ENCODE peak calls at places on chromosomes 5 and 9, in four cellular contexts. V, U, G and I are unnamed samples.

GRCh38 chr5:84290673-84291072 is 94.0 kb downstream of the EDIL3 start:
- DNase-seq in V (no peak), U (no peak), G (no peak), I (no peak)

GRCh38 chr9:4397917-4398316 is 92.4 kb upstream of the SLC1A1 start:
- DNase-seq in V (no peak), G (no peak), U (no peak), I (no peak)

GRCh38 chr5:58056546-58056945 is 403.3 kb downstream of the PLK2 start:
- DNase-seq in U (no peak), V (no peak), G (no peak), I (no peak)

GRCh38 chr9:132150256-132150655 is 11.6 kb upstream of the NTNG2 start:
- DNase-seq in G (no peak), U (no peak), V (no peak), I (no peak)

GRCh38 chr9:91572811-91573210 is 149.2 kb upstream of the NFIL3 start:
- DNase-seq in U (no peak), V (no peak), G (no peak), I (no peak)

GRCh38 chr5:143886621-143887301 is 74.8 kb downstream of the HMHB1 start:
- DNase-seq in U (no peak), G (no peak), V (no peak), I (no peak)

GRCh38 chr5:139636975-139637408 is 11.2 kb upstream of the CXXC5 start:
- DNase-seq in U (no peak), V (no peak), G (no peak), I (no peak)

GRCh38 chr9:126703330-126704156 is 89.8 kb downstream of the LMX1B start:
- DNase-seq in U (no peak), G (no peak), V (no peak), I (no peak)

GRCh38 chr5:52727568-52727967 is 60.1 kb upstream of the ITGA1 start:
- DNase-seq in U (no peak), V (no peak), G (peak; percentile 35), I (no peak)

GRCh38 chr5:55134053-55134722 is 25.8 kb upstream of the GPX8 start:
- DNase-seq in V (peak; percentile 44), G (no peak), U (no peak), I (no peak)

GRCh38 chr9:20462410-20462809 is 159.9 kb downstream of the MLLT3 start:
- DNase-seq in U (no peak), G (no peak), V (no peak), I (no peak)

GRCh38 chr5:34722183-34722582 is 66.1 kb downstream of the RAI14 start:
- DNase-seq in U (no peak), V (no peak), G (no peak), I (no peak)

GRCh38 chr5:138968601-138969000 is 93.5 kb upstream of the LRRTM2 start:
- DNase-seq in U (no peak), V (no peak), G (no peak), I (no peak)

GRCh38 chr5:61002616-61003015 is 57.6 kb downstream of the NDUFAF2 start:
- DNase-seq in V (no peak), U (no peak), G (peak; percentile 49), I (no peak)

GRCh38 chr9:128706671-128707381 is 4.5 kb downstream of the PKN3 start:
- DNase-seq in G (no peak), U (no peak), V (no peak), I (no peak)

GRCh38 chr5:132056610-132057497 is 3.6 kb upstream of the IL3 start:
- DNase-seq in V (no peak), G (no peak), U (no peak), I (no peak)

GRCh38 chr5:39400711-39401385 is 23.9 kb downstream of the DAB2 start:
- DNase-seq in G (no peak), U (no peak), V (no peak), I (no peak)

GRCh38 chr9:98142925-98143481 is 24.0 kb upstream of the TRIM14 start:
- DNase-seq in G (peak; percentile 26), V (no peak), U (no peak), I (no peak)

GRCh38 chr9:621199-621860 is 220.2 kb upstream of the DMRT1 start:
- DNase-seq in U (no peak), V (no peak), G (no peak), I (no peak)

GRCh38 chr9:110571801-110572490 is 7.6 kb downstream of the SVEP1 start:
- DNase-seq in U (no peak), V (no peak), G (no peak), I (no peak)

GRCh38 chr5:131521252-131521651 is 113.8 kb downstream of the RAPGEF6 start:
- DNase-seq in U (no peak), V (no peak), G (no peak), I (no peak)

GRCh38 chr9:116112236-116112635 is 41.4 kb upstream of the PAPPA start:
- DNase-seq in G (no peak), U (no peak), V (no peak), I (no peak)

GRCh38 chr5:89106479-89106878 is 223.5 kb upstream of the MEF2C start:
- DNase-seq in U (no peak), G (no peak), V (no peak), I (no peak)

GRCh38 chr9:31587176-31587575 is 797.3 kb upstream of the ACO1 start:
- DNase-seq in U (no peak), V (no peak), G (no peak), I (no peak)

GRCh38 chr5:39194466-39195136 is 24.8 kb downstream of the FYB1 start:
- DNase-seq in V (no peak), U (no peak), G (no peak), I (no peak)

GRCh38 chr5:145681216-145681615 is 153.9 kb downstream of the PRELID2 start:
- DNase-seq in V (no peak), U (no peak), G (no peak), I (no peak)

GRCh38 chr5:79774171-79774854 is 84.7 kb downstream of the CMYA5 start:
- DNase-seq in V (no peak), U (no peak), G (peak; percentile 58), I (no peak)

GRCh38 chr9:93827545-93828330 is 127.4 kb downstream of the BARX1 start:
- DNase-seq in U (no peak), G (peak; percentile 61), V (no peak), I (no peak)

GRCh38 chr5:181224390-181225234 is 1.5 kb downstream of the TRIM41 start:
- DNase-seq in U (no peak), G (no peak), V (no peak), I (no peak)

GRCh38 chr5:139186752-139187326 is 11.3 kb downstream of the SIL1 start:
- DNase-seq in V (no peak), U (no peak), G (no peak), I (no peak)

GRCh38 chr5:57779383-57780223 is 297.0 kb upstream of the ACTBL2 start:
- DNase-seq in V (no peak), G (peak; percentile 68), U (peak; percentile 5), I (no peak)

GRCh38 chr5:131226899-131227298 is 37.0 kb upstream of the CDC42SE2 start:
- DNase-seq in G (no peak), V (no peak), U (no peak), I (no peak)

GRCh38 chr5:132751444-132751843 is 4.2 kb downstream of the CCNI2 start:
- DNase-seq in V (no peak), G (no peak), U (peak; percentile 32), I (no peak)

GRCh38 chr5:159913481-159913880 is 2.8 kb upstream of the ADRA1B start:
- DNase-seq in G (no peak), V (no peak), U (no peak), I (no peak)

GRCh38 chr9:136312436-136312835 is 8.5 kb upstream of the CCDC187 start:
- DNase-seq in U (peak; percentile 28), V (no peak), G (no peak), I (no peak)

GRCh38 chr5:123299124-123299523 is 124.1 kb downstream of the CEP120 start:
- DNase-seq in G (no peak), V (no peak), U (no peak), I (no peak)

GRCh38 chr5:157266286-157267007 is 524 bp downstream of the CYFIP2 start:
- DNase-seq in U (no peak), V (peak; percentile 54), G (peak; percentile 16), I (no peak)

GRCh38 chr9:121239071-121239470 is 28.9 kb upstream of the GSN start:
- DNase-seq in V (no peak), U (no peak), G (no peak), I (no peak)

GRCh38 chr5:143114481-143114880 is 289.0 kb downstream of the NR3C1 start:
- DNase-seq in V (no peak), G (no peak), U (no peak), I (no peak)

GRCh38 chr5:1668141-1668721 is 131.4 kb downstream of the MRPL36 start:
- DNase-seq in G (no peak), U (no peak), V (no peak), I (no peak)